ENCODE peak calls at places on chromosomes 2 and 18, in nine cellular contexts. V is spleen, S is tibial artery, A is lower leg skin, R is left ventricle myocardium inferior, L is heart left ventricle, E is A549, C is heart right ventricle, Q is endothelial cell. N is an unnamed sample.

GRCh38 chr2:122236152-122236892 is 480.9 kb downstream of the TSN start:
- DNase-seq in V (no peak), S (peak), A (no peak), R (no peak), L (no peak), E (peak), C (no peak), Q (no peak), N (peak)

GRCh38 chr2:209771474-209772292 is at the start of gene UNC80:
- DNase-seq in V (peak), S (peak), A (peak), R (peak), L (peak), E (peak), C (peak), Q (peak), N (peak)

GRCh38 chr2:5373200-5373599 is 319.0 kb upstream of the SOX11 start:
- DNase-seq in V (no peak), S (no peak), A (no peak), R (no peak), L (no peak), E (no peak), C (no peak), Q (peak), N (no peak)

GRCh38 chr2:218326315-218326714 is 30.3 kb upstream of the CATIP start:
- DNase-seq in V (no peak), S (no peak), A (no peak), R (no peak), L (no peak), E (no peak), C (no peak), Q (no peak), N (no peak)

GRCh38 chr2:7011376-7012083 is 94.3 kb downstream of the RNF144A start:
- DNase-seq in V (no peak), S (no peak), A (no peak), R (no peak), L (no peak), E (no peak), C (no peak), Q (no peak), N (no peak)

GRCh38 chr18:4068552-4069158 is 386.5 kb downstream of the DLGAP1 start:
- DNase-seq in V (no peak), S (no peak), A (no peak), R (no peak), L (peak), E (peak), C (peak), Q (peak), N (peak)

GRCh38 chr2:195319548-195320415 is 337.2 kb upstream of the SLC39A10 start:
- DNase-seq in V (no peak), S (no peak), A (no peak), R (no peak), L (no peak), E (peak), C (no peak), Q (no peak), N (no peak)

GRCh38 chr2:183024701-183025100 is 13.6 kb downstream of the NCKAP1 start:
- DNase-seq in V (no peak), S (no peak), A (no peak), R (no peak), L (no peak), E (no peak), C (no peak), Q (no peak), N (no peak)

GRCh38 chr2:989766-990467 is 39.3 kb downstream of the SNTG2 start:
- DNase-seq in V (no peak), S (no peak), A (no peak), R (no peak), L (no peak), E (no peak), C (no peak), Q (no peak), N (no peak)

GRCh38 chr2:120669121-120669952 is 66.3 kb upstream of the GLI2 start:
- DNase-seq in V (no peak), S (no peak), A (no peak), R (no peak), L (no peak), E (peak), C (no peak), Q (peak), N (peak)
- TF ChIP-seq CTCF in V (no peak), S (no peak), A (no peak), R (peak), L (no peak), E (no peak), C (no peak), Q (peak), N (peak)

DNA sequence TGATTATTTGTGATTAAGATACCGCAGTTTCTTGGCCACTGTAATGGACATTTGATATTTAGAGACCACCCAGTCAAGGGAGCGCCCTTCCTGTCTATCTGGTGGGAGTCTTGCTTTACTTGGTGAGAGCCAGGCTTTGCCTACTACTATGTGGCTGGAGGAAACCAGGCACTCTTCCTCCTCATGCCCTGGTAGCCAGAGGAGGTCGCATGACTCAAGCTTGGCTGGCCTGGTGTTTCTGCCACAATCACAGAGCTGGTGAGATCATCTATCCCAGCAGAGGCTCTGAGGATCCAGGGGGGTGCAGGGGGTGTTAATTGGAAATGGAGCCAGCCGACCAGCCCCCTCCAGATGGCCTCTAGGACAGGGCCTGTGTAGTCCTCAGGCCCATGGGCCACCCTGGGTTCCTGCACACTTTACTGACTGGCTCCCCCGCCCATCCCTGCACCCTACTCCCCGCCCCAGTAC is 46.8 kb upstream of the BIN1 start:
- DNase-seq in V (no peak), S (peak), A (no peak), R (no peak), L (no peak), E (peak), C (no peak), Q (no peak), N (peak)
- TF ChIP-seq CTCF in V (no peak), S (no peak), A (no peak), R (no peak), L (no peak), E (no peak), C (no peak), Q (no peak), N (no peak)

GRCh38 chr18:78926243-78926615 is 53.4 kb upstream of the SALL3 start:
- DNase-seq in V (no peak), S (no peak), A (peak), R (no peak), L (no peak), E (no peak), C (no peak), Q (no peak), N (no peak)
- TF ChIP-seq CTCF in V (no peak), S (no peak), A (no peak), R (no peak), L (no peak), E (no peak), C (no peak), Q (no peak), N (no peak)

DNA sequence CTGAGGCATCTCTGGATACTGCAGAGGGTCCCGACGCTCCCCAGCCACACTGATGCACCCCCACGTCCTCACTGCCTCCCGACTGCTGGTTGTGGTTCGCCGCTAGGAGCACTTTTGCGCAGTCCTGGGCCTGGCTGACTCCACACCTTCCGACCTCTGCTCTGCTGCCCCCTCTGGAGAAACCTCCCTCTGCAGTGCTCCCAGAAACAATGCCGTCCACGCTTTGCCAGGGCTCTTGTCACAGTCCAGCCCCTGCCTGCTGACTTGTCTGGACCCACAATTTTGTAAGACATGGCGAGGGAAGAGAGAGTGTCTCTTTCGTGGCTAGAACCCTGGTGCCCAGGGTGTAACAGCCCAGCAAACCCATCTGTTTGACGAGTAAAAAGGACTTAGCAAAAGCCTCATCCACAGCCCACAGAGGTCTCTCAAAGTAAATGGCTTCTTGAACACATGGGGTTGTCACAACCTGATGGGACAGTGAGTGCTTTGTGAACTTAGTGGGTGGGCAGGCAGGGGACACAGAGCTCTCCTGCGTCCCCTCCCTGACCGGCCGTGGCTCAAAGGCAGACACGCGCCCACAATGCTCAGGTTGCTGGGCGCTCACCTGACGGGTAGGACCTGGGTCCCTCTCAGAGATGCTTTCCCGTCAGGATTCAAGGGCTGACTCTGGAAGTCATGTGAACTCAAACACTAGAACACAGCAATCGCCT is 4.0 kb downstream of the COPS9 start:
- DNase-seq in V (peak), S (peak), A (peak), R (no peak), L (no peak), E (no peak), C (no peak), Q (no peak), N (no peak)
- TF ChIP-seq CTCF in V (no peak), S (no peak), A (no peak), R (peak), L (no peak), E (no peak), C (no peak), Q (peak), N (peak)

DNA sequence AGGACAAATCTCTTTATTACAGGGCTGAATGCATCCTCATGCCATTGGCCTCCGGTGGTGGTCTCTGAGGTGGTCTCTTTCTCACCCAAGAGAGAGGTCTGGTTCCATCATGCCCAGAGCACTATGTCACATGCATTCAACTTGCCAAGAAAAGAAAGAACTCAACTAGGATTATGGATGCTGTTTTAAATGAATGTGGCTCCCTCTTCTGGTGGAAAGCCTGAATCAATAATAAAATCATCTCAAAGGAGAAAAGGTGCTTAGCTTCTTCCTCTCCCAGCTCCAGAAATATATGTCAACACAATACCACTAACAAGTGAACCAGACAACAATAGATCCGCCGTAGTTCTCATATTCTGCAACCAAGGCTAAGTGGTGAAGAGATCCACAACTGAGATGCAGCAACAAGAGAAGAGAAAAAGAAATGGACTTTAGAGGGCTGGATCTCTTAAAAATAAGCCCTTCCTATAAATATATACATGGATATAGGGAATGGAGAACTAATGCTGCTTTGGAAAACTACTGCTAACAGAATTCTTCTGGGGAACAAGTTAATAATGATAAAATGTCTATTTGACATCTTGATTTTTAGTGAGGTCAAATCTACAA is 396.8 kb downstream of the NCKAP5 start:
- DNase-seq in V (no peak), S (no peak), A (no peak), R (no peak), L (no peak), E (peak), C (peak), Q (peak), N (peak)
- TF ChIP-seq CTCF in V (peak), S (peak), A (no peak), R (peak), L (no peak), E (peak), C (peak), Q (peak), N (peak)

DNA sequence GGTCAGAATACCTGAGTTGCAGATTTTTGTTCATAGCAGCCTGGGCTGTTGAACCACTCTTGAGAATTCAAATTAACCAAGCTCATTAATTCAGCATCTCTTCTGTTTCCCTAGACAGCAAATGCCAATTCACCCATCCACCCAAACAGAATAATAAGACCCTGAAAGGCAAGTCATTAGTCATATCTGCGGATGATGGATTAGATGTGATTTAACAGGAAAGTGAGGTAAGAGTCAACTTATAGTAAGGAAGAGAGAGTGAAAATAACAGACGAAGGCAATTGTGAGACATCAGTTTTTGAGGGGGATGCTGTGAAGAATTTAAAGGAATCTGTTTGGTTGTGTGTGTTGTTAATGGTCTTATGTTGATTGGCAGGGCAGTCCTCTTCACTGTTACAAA is 18.9 kb downstream of the CCDC85A start:
- DNase-seq in V (no peak), S (no peak), A (no peak), R (no peak), L (no peak), E (no peak), C (no peak), Q (no peak), N (no peak)
- TF ChIP-seq CTCF in V (no peak), S (no peak), A (no peak), R (no peak), L (no peak), E (no peak), C (no peak), Q (no peak), N (no peak)

GRCh38 chr18:64103979-64104378 is 44.9 kb downstream of the LINC00305 start:
- DNase-seq in V (no peak), S (no peak), A (no peak), R (no peak), L (no peak), E (no peak), C (no peak), Q (no peak), N (no peak)
- TF ChIP-seq CTCF in V (no peak), S (no peak), A (no peak), R (no peak), L (no peak), E (peak), C (no peak), Q (no peak), N (no peak)

N was measured in Calu3.